ENCODE peak calls at places on chromosomes 13 and 19, in five cellular contexts. B, Q, V, W and O are unnamed samples.

GRCh38 chr19:33464733-33465115 is 56.9 kb downstream of the PEPD start:
- DNase-seq in B (no peak), Q (no peak), V (peak; percentile 49), W (no peak), O (no peak)

GRCh38 chr19:52660981-52661380 is 22.8 kb upstream of the ZNF83 start:
- DNase-seq in B (no peak), Q (no peak), V (no peak), W (no peak), O (no peak)

GRCh38 chr19:28009696-28010095 is 1203.3 kb downstream of the UQCRFS1 start:
- DNase-seq in B (no peak), Q (no peak), V (no peak), W (no peak), O (no peak)

GRCh38 chr13:46679369-46680180 is 117.4 kb downstream of the ESD start:
- DNase-seq in B (peak; percentile 15), Q (no peak), V (no peak), W (peak; percentile 46), O (no peak)

GRCh38 chr19:44806271-44806670 is 2.6 kb upstream of the BCAM start:
- DNase-seq in B (no peak), Q (peak; percentile 9), V (no peak), W (no peak), O (no peak)

GRCh38 chr19:56840452-56841193 is at the start of the genes PEG3 and ZIM2:
- DNase-seq in B (no peak), Q (no peak), V (peak; percentile 81), W (no peak), O (peak; percentile 37)

GRCh38 chr13:112885782-112886268 is 83.2 kb upstream of the MCF2L start:
- DNase-seq in B (no peak), Q (peak; percentile 84), V (peak; percentile 73), W (peak; percentile 60), O (peak; percentile 88)

GRCh38 chr19:40719414-40719894 is 2.5 kb downstream of the ITPKC start:
- DNase-seq in B (no peak), Q (peak; percentile 58), V (no peak), W (no peak), O (no peak)

GRCh38 chr19:44887648-44888047 is 3.4 kb upstream of the TOMM40 start:
- DNase-seq in B (no peak), Q (no peak), V (no peak), W (no peak), O (no peak)

GRCh38 chr13:29935309-29935981 is 85.0 kb upstream of the UBL3 start:
- DNase-seq in B (peak; percentile 63), Q (no peak), V (no peak), W (no peak), O (no peak)

GRCh38 chr13:105107781-105108180 is 1427.7 kb downstream of the EFNB2 start:
- DNase-seq in B (no peak), Q (no peak), V (no peak), W (no peak), O (no peak)

GRCh38 chr19:41570639-41571112 is 5.3 kb upstream of the CEACAM21 start:
- DNase-seq in B (peak; percentile 77), Q (peak; percentile 52), V (peak; percentile 78), W (peak; percentile 85), O (no peak)

DNA sequence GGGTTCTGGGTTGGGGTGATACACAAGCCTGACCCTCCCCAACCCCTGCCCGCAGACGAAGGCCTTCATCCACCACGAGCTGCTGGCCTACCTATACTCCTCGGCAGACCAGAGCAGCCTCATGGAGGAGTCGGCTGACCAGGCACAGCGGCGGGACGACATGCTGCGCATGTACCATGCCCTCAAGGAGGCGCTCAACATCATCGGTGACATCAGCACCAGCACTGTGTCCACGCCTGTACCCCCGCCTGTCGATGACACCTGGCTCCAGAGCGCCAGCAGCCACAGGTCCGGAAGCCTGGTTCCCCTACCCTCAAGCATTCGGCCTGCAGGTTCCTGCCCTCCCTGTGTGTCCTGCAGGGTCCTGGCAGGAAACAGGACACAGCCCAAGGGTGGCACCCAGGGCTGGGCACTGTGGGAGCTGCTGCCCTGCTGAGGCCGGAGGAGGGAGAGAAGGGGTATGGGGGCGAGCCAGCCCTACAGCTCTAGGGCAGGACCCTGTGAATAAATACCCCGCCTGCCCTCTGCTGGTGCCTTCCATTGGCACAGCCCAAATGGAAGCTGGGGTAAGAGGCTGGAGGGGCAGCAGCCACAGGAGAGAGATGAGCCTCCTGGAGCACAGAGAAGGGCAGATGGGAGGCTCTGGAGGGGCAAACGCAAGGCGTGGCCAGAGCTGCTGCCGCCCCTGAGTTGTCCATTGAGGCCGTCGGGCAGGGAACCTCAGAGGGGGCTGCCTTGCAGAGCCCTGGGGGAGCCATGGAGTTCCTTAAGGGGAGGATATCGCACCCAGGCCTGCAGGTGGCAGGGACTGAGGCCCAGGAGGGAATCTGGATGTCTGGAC is 6.8 kb downstream of the TMED1 start:
- DNase-seq in B (no peak), Q (no peak), V (no peak), W (no peak), O (no peak)
- TF ChIP-seq CTCF in B (no peak), Q (no peak), V (no peak), W (no peak), O (peak; percentile 4)

DNA sequence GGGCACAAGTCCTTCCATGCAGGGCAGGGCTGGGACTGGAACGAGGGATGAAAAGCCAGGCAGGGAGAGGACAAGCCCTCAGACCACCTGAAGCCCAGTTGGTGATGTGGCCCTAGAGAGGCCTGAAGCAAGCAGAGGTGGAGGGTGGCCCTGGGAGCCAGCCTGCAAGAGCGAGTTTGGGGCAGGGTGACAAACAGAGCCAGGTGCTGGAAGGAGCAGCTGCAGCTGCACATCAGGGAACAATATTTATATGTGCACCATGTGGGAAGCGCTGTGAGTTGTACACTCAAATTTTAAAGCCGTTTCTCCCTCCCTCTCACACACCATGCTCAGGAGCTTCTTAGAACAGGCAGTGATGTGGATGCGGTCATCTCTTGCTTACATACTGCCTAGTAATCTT is 67.8 kb downstream of the FGF9 start:
- DNase-seq in B (no peak), Q (no peak), V (no peak), W (no peak), O (no peak)
- TF ChIP-seq CTCF in B (no peak), Q (no peak), V (no peak), W (no peak), O (no peak)

GRCh38 chr19:38557205-38557799 is 60.5 kb downstream of the MAP4K1 start:
- DNase-seq in B (no peak), Q (no peak), V (no peak), W (no peak), O (no peak)

GRCh38 chr19:38555200-38555599 is 62.6 kb downstream of the MAP4K1 start:
- DNase-seq in B (no peak), Q (no peak), V (no peak), W (no peak), O (no peak)

GRCh38 chr19:38559428-38560401 is 58.0 kb downstream of the MAP4K1 start:
- DNase-seq in B (no peak), Q (peak; percentile 99), V (no peak), W (no peak), O (no peak)

GRCh38 chr19:38554676-38555141 is 63.0 kb downstream of the MAP4K1 start:
- DNase-seq in B (no peak), Q (no peak), V (no peak), W (no peak), O (no peak)

GRCh38 chr19:38556521-38557174 is 61.1 kb downstream of the MAP4K1 start:
- DNase-seq in B (no peak), Q (peak; percentile 28), V (no peak), W (no peak), O (no peak)
- TF ChIP-seq CTCF in B (no peak), Q (peak; percentile 80), V (no peak), W (no peak), O (no peak)

DNA sequence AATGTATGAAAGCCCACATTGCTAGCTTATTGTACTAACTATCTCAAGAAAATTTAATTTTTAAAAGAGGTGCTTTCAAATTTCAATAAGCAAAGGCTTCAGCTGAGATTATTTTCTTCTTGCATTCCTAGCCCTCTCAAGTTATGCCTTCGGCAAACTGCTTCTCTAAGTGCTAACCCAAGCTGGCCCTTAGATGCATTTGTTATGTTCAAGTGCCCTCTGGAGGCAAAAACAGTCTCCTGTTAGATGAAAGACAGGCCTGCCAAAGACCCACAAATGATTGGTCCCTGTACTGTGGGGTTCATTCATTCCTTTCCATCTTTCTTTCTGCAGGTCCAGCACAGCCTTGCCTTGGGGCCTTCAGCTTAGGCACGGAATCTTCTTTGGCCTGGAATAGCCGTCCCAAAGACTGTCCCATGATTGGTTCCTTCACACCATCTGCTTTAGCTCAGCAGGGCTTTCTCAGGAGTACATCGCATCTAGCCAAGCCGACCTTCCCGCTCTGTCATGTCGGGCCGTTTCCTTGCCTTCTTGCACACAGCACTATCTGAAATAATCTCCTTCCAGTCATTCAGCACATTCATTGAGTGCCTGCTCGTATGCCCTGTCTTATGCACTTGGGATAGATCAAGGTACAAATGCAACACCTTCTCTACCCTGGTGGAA is 26.4 kb upstream of the TPTE2 start:
- DNase-seq in B (no peak), Q (peak; percentile 35), V (no peak), W (peak; percentile 41), O (no peak)
- TF ChIP-seq CTCF in B (peak; percentile 30), Q (peak; percentile 56), V (no peak), W (no peak), O (peak; percentile 55)

DNA sequence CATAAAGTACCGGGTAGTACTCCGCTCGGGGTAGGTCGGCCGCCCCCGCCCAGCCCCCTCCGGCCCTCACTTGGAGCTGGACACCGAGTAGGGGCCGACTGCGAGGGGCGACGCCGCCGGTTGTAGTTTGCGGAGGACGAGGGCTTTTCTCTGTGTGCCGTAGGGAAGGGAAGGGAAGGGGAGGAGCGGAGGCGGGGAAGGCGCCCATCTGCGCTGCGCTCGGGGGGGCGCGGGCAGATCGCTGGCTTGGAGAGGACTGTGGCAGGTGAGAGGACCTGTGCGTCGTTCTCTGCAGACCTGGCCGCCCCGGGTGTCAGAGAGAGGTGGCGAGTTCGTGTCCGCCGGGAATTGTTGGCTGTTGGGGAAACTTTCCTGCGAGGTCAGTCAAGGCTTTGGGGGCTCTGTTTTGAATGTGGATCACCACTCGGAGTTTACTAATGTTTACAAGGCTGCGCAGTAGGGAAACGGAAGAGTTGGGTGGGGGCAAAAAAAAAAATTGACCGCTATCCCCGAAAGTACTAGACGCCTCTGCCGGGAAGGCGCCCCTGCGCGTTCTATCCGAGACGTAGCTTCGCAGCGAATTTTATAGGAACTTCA is 1.4 kb downstream of the ING1 start:
- DNase-seq in B (peak; percentile 40), Q (no peak), V (peak; percentile 84), W (peak; percentile 48), O (no peak)
- TF ChIP-seq CTCF in B (no peak), Q (peak; percentile 24), V (no peak), W (no peak), O (no peak)

DNA sequence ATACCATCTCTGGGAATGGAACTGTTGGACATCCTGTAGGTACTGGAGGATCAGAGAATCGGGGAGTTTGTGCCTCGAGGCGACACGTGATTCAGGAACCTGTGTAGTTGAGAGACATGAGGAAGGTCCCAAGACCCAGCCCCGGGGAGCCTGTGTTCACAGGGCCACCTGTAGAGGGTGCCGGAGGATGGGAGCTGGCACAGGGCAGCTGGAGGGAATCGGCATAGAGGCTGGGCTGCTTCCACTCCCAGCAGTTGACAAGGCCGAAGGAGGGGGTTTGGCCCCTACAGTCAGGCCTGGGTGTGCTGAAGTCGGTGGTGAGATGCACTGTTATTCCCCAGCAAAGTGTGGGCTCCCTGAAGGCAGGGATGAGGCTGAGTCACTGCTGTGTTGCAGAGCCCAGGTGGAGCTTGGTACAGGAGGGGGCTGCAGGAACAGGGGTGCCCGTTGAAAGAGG is 2.5 kb upstream of the ISYNA1 start:
- DNase-seq in B (no peak), Q (no peak), V (no peak), W (no peak), O (peak; percentile 60)
- TF ChIP-seq CTCF in B (peak; percentile 27), Q (peak; percentile 35), V (no peak), W (no peak), O (peak; percentile 34)

GRCh38 chr19:18999896-19000620 is 33.3 kb downstream of the SUGP2 start:
- DNase-seq in B (no peak), Q (no peak), V (no peak), W (no peak), O (no peak)
- TF ChIP-seq CTCF in B (no peak), Q (peak; percentile 43), V (no peak), W (no peak), O (peak; percentile 11)

GRCh38 chr13:63124863-63125262 is 1709.2 kb upstream of the PCDH20 start:
- DNase-seq in B (no peak), Q (no peak), V (no peak), W (no peak), O (no peak)
- TF ChIP-seq CTCF in B (no peak), Q (peak; percentile 35), V (no peak), W (no peak), O (peak; percentile 58)